ENCODE peak calls at places on chromosome 4, in nine cellular contexts. D is Right ventricle myocardium superior, R is posterior vena cava, N is HTR-8/SVneo, V is Caki2, G is hippocampal formation, J is NCI-H524, F is EH, B is hepatic stellate cell. P is an unnamed sample.

GRCh38 chr4:31737419-31737818 is 1017.2 kb downstream of the PCDH7 start:
- DNase-seq in D (no peak), R (no peak), N (no peak), V (no peak), G (no peak), J (no peak), F (no peak), B (no peak), P (no peak)

GRCh38 chr4:56261027-56261426 is 126.3 kb downstream of the AASDH start:
- DNase-seq in D (no peak), R (no peak), N (no peak), V (no peak), G (no peak), J (no peak), F (no peak), B (no peak), P (no peak)

GRCh38 chr4:150578745-150579470 is 3.0 kb upstream of the MAB21L2 start:
- DNase-seq in D (no peak), R (no peak), N (no peak), V (no peak), G (no peak), J (peak), F (peak), B (no peak), P (no peak)

GRCh38 chr4:83781434-83781833 is 245.5 kb downstream of the GPAT3 start:
- DNase-seq in D (no peak), R (no peak), N (no peak), V (no peak), G (no peak), J (no peak), F (no peak), B (no peak), P (no peak)

GRCh38 chr4:93199492-93199891 is 629.1 kb upstream of the ATOH1 start:
- DNase-seq in D (no peak), R (no peak), N (peak), V (peak), G (peak), J (peak), F (peak), B (peak), P (peak)

GRCh38 chr4:165398570-165398969 is 19.8 kb downstream of the CPE start:
- DNase-seq in D (no peak), R (no peak), N (peak), V (peak), G (no peak), J (peak), F (peak), B (peak), P (peak)

GRCh38 chr4:156294577-156294976 is 340.9 kb upstream of the CTSO start:
- DNase-seq in D (no peak), R (no peak), N (peak), V (peak), G (no peak), J (peak), F (peak), B (peak), P (peak)

GRCh38 chr4:82913305-82913704 is 12.8 kb downstream of the THAP9 start:
- DNase-seq in D (no peak), R (no peak), N (no peak), V (no peak), G (no peak), J (no peak), F (peak), B (no peak), P (no peak)

GRCh38 chr4:148961526-148961925 is 519.3 kb upstream of the NR3C2 start:
- DNase-seq in D (no peak), R (no peak), N (no peak), V (no peak), G (no peak), J (no peak), F (no peak), B (no peak), P (no peak)

GRCh38 chr4:7512946-7513345 is 78.2 kb upstream of the PSAPL1 start:
- DNase-seq in D (no peak), R (no peak), N (no peak), V (no peak), G (no peak), J (no peak), F (no peak), B (no peak), P (no peak)

GRCh38 chr4:92186239-92186638 is 117.5 kb upstream of the GRID2 start:
- DNase-seq in D (no peak), R (no peak), N (no peak), V (no peak), G (no peak), J (no peak), F (no peak), B (no peak), P (no peak)

GRCh38 chr4:174580597-174580996 is 58.3 kb upstream of the HPGD start:
- DNase-seq in D (no peak), R (no peak), N (no peak), V (no peak), G (no peak), J (no peak), F (no peak), B (no peak), P (no peak)

GRCh38 chr4:1400191-1400805 is 5.9 kb downstream of the NKX1-1 start:
- DNase-seq in D (peak), R (peak), N (no peak), V (no peak), G (no peak), J (no peak), F (no peak), B (no peak), P (no peak)

GRCh38 chr4:80202190-80202711 is 4.9 kb downstream of the PRDM8 start:
- DNase-seq in D (peak), R (peak), N (peak), V (peak), G (no peak), J (no peak), F (peak), B (peak), P (no peak)

GRCh38 chr4:613126-613525 is 12.2 kb upstream of the PDE6B start:
- DNase-seq in D (no peak), R (peak), N (no peak), V (no peak), G (no peak), J (no peak), F (no peak), B (no peak), P (no peak)

GRCh38 chr4:171390626-171391025 is 422.6 kb upstream of the GALNTL6 start:
- DNase-seq in D (no peak), R (no peak), N (no peak), V (no peak), G (no peak), J (peak), F (no peak), B (no peak), P (no peak)

GRCh38 chr4:6152879-6153705 is 47.3 kb downstream of the JAKMIP1 start:
- DNase-seq in D (peak), R (peak), N (no peak), V (no peak), G (no peak), J (no peak), F (no peak), B (no peak), P (no peak)

P was measured in NCI-H1694 treated with DMSO at 0.1 percent for 48 hours.